ENCODE peak calls at places on chromosomes 5 and 9, in five cellular contexts. One of them, this sample, is unnamed.

GRCh38 chr9:116572095-116572748 is 114.9 kb upstream of the TRIM32 start:
- DNase-seq in lung: peak
- DNase-seq in HEK293T: peak
- DNase-seq in A673: peak
- DNase-seq in pons: peak
- DNase-seq in this sample: peak

GRCh38 chr9:110750272-110750671 is 81.7 kb downstream of the MUSK start:
- DNase-seq in lung: no peak
- DNase-seq in HEK293T: no peak
- DNase-seq in A673: no peak
- DNase-seq in pons: no peak
- DNase-seq in this sample: no peak

GRCh38 chr5:147403659-147404640 is 105.9 kb downstream of the DPYSL3 start:
- DNase-seq in lung: peak
- DNase-seq in HEK293T: no peak
- DNase-seq in A673: no peak
- DNase-seq in pons: peak
- DNase-seq in this sample: peak

GRCh38 chr5:141604318-141604717 is 14.5 kb downstream of the DIAPH1 start:
- DNase-seq in lung: peak
- DNase-seq in HEK293T: no peak
- DNase-seq in A673: peak
- DNase-seq in pons: no peak
- DNase-seq in this sample: peak

GRCh38 chr9:132752877-132753592 is 82.8 kb downstream of the GTF3C4 start:
- DNase-seq in lung: no peak
- DNase-seq in HEK293T: peak
- DNase-seq in A673: no peak
- DNase-seq in pons: no peak
- DNase-seq in this sample: peak

GRCh38 chr9:114989600-114990410 is 59.4 kb upstream of the TNFSF8 start:
- DNase-seq in lung: no peak
- DNase-seq in HEK293T: no peak
- DNase-seq in A673: no peak
- DNase-seq in pons: no peak
- DNase-seq in this sample: no peak

GRCh38 chr9:83629433-83630104 is 6.6 kb downstream of the IDNK start:
- DNase-seq in lung: no peak
- DNase-seq in HEK293T: no peak
- DNase-seq in A673: no peak
- DNase-seq in pons: no peak
- DNase-seq in this sample: no peak

GRCh38 chr5:175588709-175589429 is 69.0 kb upstream of the HRH2 start:
- DNase-seq in lung: no peak
- DNase-seq in HEK293T: no peak
- DNase-seq in A673: no peak
- DNase-seq in pons: peak
- DNase-seq in this sample: no peak

GRCh38 chr9:98097836-98098235 is 21.2 kb downstream of the TRIM14 start:
- DNase-seq in lung: no peak
- DNase-seq in HEK293T: no peak
- DNase-seq in A673: no peak
- DNase-seq in pons: no peak
- DNase-seq in this sample: no peak

GRCh38 chr5:34538026-34538672 is 118.0 kb upstream of the RAI14 start:
- DNase-seq in lung: no peak
- DNase-seq in HEK293T: no peak
- DNase-seq in A673: peak
- DNase-seq in pons: peak
- DNase-seq in this sample: peak

GRCh38 chr5:155259648-155260047 is 246.1 kb downstream of the KIF4B start:
- DNase-seq in lung: no peak
- DNase-seq in HEK293T: no peak
- DNase-seq in A673: no peak
- DNase-seq in pons: no peak
- DNase-seq in this sample: no peak

GRCh38 chr5:59798862-59799667 is 94.5 kb downstream of the PDE4D start:
- DNase-seq in lung: no peak
- DNase-seq in HEK293T: no peak
- DNase-seq in A673: peak
- DNase-seq in pons: no peak
- DNase-seq in this sample: peak

GRCh38 chr5:122484103-122484502 is 172.1 kb downstream of the SNCAIP start:
- DNase-seq in lung: no peak
- DNase-seq in HEK293T: no peak
- DNase-seq in A673: no peak
- DNase-seq in pons: no peak
- DNase-seq in this sample: no peak

GRCh38 chr9:83633676-83634075 is 10.7 kb downstream of the IDNK start:
- DNase-seq in lung: no peak
- DNase-seq in HEK293T: no peak
- DNase-seq in A673: no peak
- DNase-seq in pons: no peak
- DNase-seq in this sample: no peak

GRCh38 chr5:72154076-72154756 is 46.9 kb downstream of the MAP1B start:
- DNase-seq in lung: no peak
- DNase-seq in HEK293T: no peak
- DNase-seq in A673: no peak
- DNase-seq in pons: no peak
- DNase-seq in this sample: no peak

GRCh38 chr5:35335752-35336151 is 105.5 kb upstream of the PRLR start:
- DNase-seq in lung: no peak
- DNase-seq in HEK293T: no peak
- DNase-seq in A673: no peak
- DNase-seq in pons: no peak
- DNase-seq in this sample: no peak

GRCh38 chr9:134215709-134216448 is 51.5 kb upstream of the RNU6ATAC start:
- DNase-seq in lung: no peak
- DNase-seq in HEK293T: no peak
- DNase-seq in A673: no peak
- DNase-seq in pons: peak
- DNase-seq in this sample: peak

GRCh38 chr9:6305954-6306563 is 22.1 kb upstream of the TPD52L3 start:
- DNase-seq in lung: no peak
- DNase-seq in HEK293T: peak
- DNase-seq in A673: peak
- DNase-seq in pons: peak
- DNase-seq in this sample: peak

GRCh38 chr5:125412561-125413535 is 666.4 kb upstream of the ZNF608 start:
- DNase-seq in lung: peak
- DNase-seq in HEK293T: peak
- DNase-seq in A673: peak
- DNase-seq in pons: peak
- DNase-seq in this sample: peak

GRCh38 chr5:86008704-86009103 is 609.0 kb upstream of the COX7C start:
- DNase-seq in lung: no peak
- DNase-seq in HEK293T: no peak
- DNase-seq in A673: no peak
- DNase-seq in pons: no peak
- DNase-seq in this sample: no peak

GRCh38 chr5:135126688-135127603 is 92.9 kb upstream of the PITX1 start:
- DNase-seq in lung: no peak
- DNase-seq in HEK293T: no peak
- DNase-seq in A673: no peak
- DNase-seq in pons: no peak
- DNase-seq in this sample: no peak

GRCh38 chr5:52392321-52392720 is 395.4 kb upstream of the ITGA1 start:
- DNase-seq in lung: no peak
- DNase-seq in HEK293T: no peak
- DNase-seq in A673: no peak
- DNase-seq in pons: no peak
- DNase-seq in this sample: no peak

This sample was measured in EH.